ENCODE peak calls at places on chromosomes 12 and 14, in nine cellular contexts. T is T-helper 1 cell, O is NCI-H1092, L is lower lobe of right lung, V is left cardiac atrium, D is COR-L47, Q is pons, R is tibial artery, U is occipital lobe. C is an unnamed sample.

GRCh38 chr14:94334837-94335236 is 11.7 kb upstream of the SERPINA6 start:
- DNase-seq in T (no peak), O (no peak), L (no peak), V (no peak), D (no peak), Q (no peak), R (no peak), U (no peak), C (no peak)

GRCh38 chr12:39435531-39435930 is 7.4 kb downstream of the KIF21A start:
- DNase-seq in T (no peak), O (no peak), L (no peak), V (no peak), D (no peak), Q (no peak), R (no peak), U (no peak), C (no peak)

GRCh38 chr12:53221203-53222076 is 10.6 kb downstream of the RARG start:
- DNase-seq in T (peak), O (no peak), L (peak), V (peak), D (no peak), Q (no peak), R (peak), U (peak), C (peak)

GRCh38 chr12:1797011-1797901 is 23.1 kb upstream of the LRTM2 start:
- DNase-seq in T (peak), O (no peak), L (peak), V (peak), D (no peak), Q (no peak), R (peak), U (no peak), C (no peak)

GRCh38 chr14:100560471-100560870 is 26.7 kb downstream of the BEGAIN start:
- DNase-seq in T (no peak), O (no peak), L (no peak), V (no peak), D (no peak), Q (no peak), R (no peak), U (no peak), C (no peak)

GRCh38 chr12:108046633-108047032 is 82.5 kb upstream of the WSCD2 start:
- DNase-seq in T (no peak), O (no peak), L (no peak), V (no peak), D (no peak), Q (no peak), R (no peak), U (no peak), C (no peak)

GRCh38 chr12:90854136-90854689 is 100.8 kb downstream of the CCER1 start:
- DNase-seq in T (peak), O (peak), L (no peak), V (no peak), D (peak), Q (peak), R (no peak), U (peak), C (no peak)

GRCh38 chr12:99390707-99391106 is 256.8 kb upstream of the GARIN6 start:
- DNase-seq in T (no peak), O (no peak), L (no peak), V (no peak), D (no peak), Q (no peak), R (no peak), U (no peak), C (peak)

GRCh38 chr14:20697273-20698017 is 8.9 kb downstream of the ANG start:
- DNase-seq in T (peak), O (no peak), L (peak), V (peak), D (peak), Q (peak), R (no peak), U (peak), C (peak)